ENCODE peak calls at places on chromosome 5, in five cellular contexts. One of them, this sample, is unnamed.

GRCh38 chr5:149782018-149782899 is 52.1 kb downstream of the PPARGC1B start:
- DNase-seq in stimulated activated CD4-positive, alpha-beta T cell treated with anti-CD3 and anti-CD28 coated beads, Interleukin-12 subunit alpha, Interleukin-12 subunit beta, amount 100 ng/mL, for 4 hours: no peak
- DNase-seq in mucosa of gallbladder: no peak
- DNase-seq in mesendoderm: no peak
- DNase-seq in prostate gland: no peak
- DNase-seq in this sample: no peak

GRCh38 chr5:139138790-139139189 is 59.4 kb downstream of the SIL1 start:
- DNase-seq in stimulated activated CD4-positive, alpha-beta T cell treated with anti-CD3 and anti-CD28 coated beads, Interleukin-12 subunit alpha, Interleukin-12 subunit beta, amount 100 ng/mL, for 4 hours: no peak
- DNase-seq in mucosa of gallbladder: no peak
- DNase-seq in mesendoderm: peak; percentile 56
- DNase-seq in prostate gland: peak; percentile 55
- DNase-seq in this sample: peak; percentile 17

GRCh38 chr5:89998505-89998904 is 411.1 kb downstream of the CETN3 start:
- DNase-seq in stimulated activated CD4-positive, alpha-beta T cell treated with anti-CD3 and anti-CD28 coated beads, Interleukin-12 subunit alpha, Interleukin-12 subunit beta, amount 100 ng/mL, for 4 hours: no peak
- DNase-seq in mucosa of gallbladder: no peak
- DNase-seq in mesendoderm: peak; percentile 96
- DNase-seq in prostate gland: no peak
- DNase-seq in this sample: no peak

GRCh38 chr5:163585206-163585605 is 79.8 kb downstream of the MAT2B start:
- DNase-seq in stimulated activated CD4-positive, alpha-beta T cell treated with anti-CD3 and anti-CD28 coated beads, Interleukin-12 subunit alpha, Interleukin-12 subunit beta, amount 100 ng/mL, for 4 hours: no peak
- DNase-seq in mucosa of gallbladder: no peak
- DNase-seq in mesendoderm: no peak
- DNase-seq in prostate gland: no peak
- DNase-seq in this sample: no peak

GRCh38 chr5:9888517-9888916 is 258.4 kb upstream of the TAS2R1 start:
- DNase-seq in stimulated activated CD4-positive, alpha-beta T cell treated with anti-CD3 and anti-CD28 coated beads, Interleukin-12 subunit alpha, Interleukin-12 subunit beta, amount 100 ng/mL, for 4 hours: no peak
- DNase-seq in mucosa of gallbladder: no peak
- DNase-seq in mesendoderm: no peak
- DNase-seq in prostate gland: no peak
- DNase-seq in this sample: peak; percentile 48

GRCh38 chr5:7916171-7916804 is 47.3 kb downstream of the MTRR start:
- DNase-seq in stimulated activated CD4-positive, alpha-beta T cell treated with anti-CD3 and anti-CD28 coated beads, Interleukin-12 subunit alpha, Interleukin-12 subunit beta, amount 100 ng/mL, for 4 hours: no peak
- DNase-seq in mucosa of gallbladder: no peak
- DNase-seq in mesendoderm: no peak
- DNase-seq in prostate gland: no peak
- DNase-seq in this sample: no peak

GRCh38 chr5:172564883-172565282 is 76.2 kb upstream of the NEURL1B start:
- DNase-seq in stimulated activated CD4-positive, alpha-beta T cell treated with anti-CD3 and anti-CD28 coated beads, Interleukin-12 subunit alpha, Interleukin-12 subunit beta, amount 100 ng/mL, for 4 hours: no peak
- DNase-seq in mucosa of gallbladder: no peak
- DNase-seq in mesendoderm: no peak
- DNase-seq in prostate gland: no peak
- DNase-seq in this sample: no peak

GRCh38 chr5:95446009-95446408 is 54.8 kb downstream of the FAM81B start:
- DNase-seq in stimulated activated CD4-positive, alpha-beta T cell treated with anti-CD3 and anti-CD28 coated beads, Interleukin-12 subunit alpha, Interleukin-12 subunit beta, amount 100 ng/mL, for 4 hours: no peak
- DNase-seq in mucosa of gallbladder: no peak
- DNase-seq in mesendoderm: peak; percentile 40
- DNase-seq in prostate gland: no peak
- DNase-seq in this sample: no peak

GRCh38 chr5:139746691-139747582 is 48.7 kb upstream of the PSD2 start:
- DNase-seq in stimulated activated CD4-positive, alpha-beta T cell treated with anti-CD3 and anti-CD28 coated beads, Interleukin-12 subunit alpha, Interleukin-12 subunit beta, amount 100 ng/mL, for 4 hours: peak; percentile 64
- DNase-seq in mucosa of gallbladder: no peak
- DNase-seq in mesendoderm: peak; percentile 81
- DNase-seq in prostate gland: no peak
- DNase-seq in this sample: no peak

GRCh38 chr5:115749016-115749415 is 67.4 kb downstream of the CDO1 start:
- DNase-seq in stimulated activated CD4-positive, alpha-beta T cell treated with anti-CD3 and anti-CD28 coated beads, Interleukin-12 subunit alpha, Interleukin-12 subunit beta, amount 100 ng/mL, for 4 hours: no peak
- DNase-seq in mucosa of gallbladder: no peak
- DNase-seq in mesendoderm: no peak
- DNase-seq in prostate gland: no peak
- DNase-seq in this sample: no peak

GRCh38 chr5:527646-528591 is 3.7 kb upstream of the SLC9A3 start:
- DNase-seq in stimulated activated CD4-positive, alpha-beta T cell treated with anti-CD3 and anti-CD28 coated beads, Interleukin-12 subunit alpha, Interleukin-12 subunit beta, amount 100 ng/mL, for 4 hours: no peak
- DNase-seq in mucosa of gallbladder: no peak
- DNase-seq in mesendoderm: no peak
- DNase-seq in prostate gland: no peak
- DNase-seq in this sample: no peak

GRCh38 chr5:67135381-67135780 is 61.2 kb downstream of the CD180 start:
- DNase-seq in stimulated activated CD4-positive, alpha-beta T cell treated with anti-CD3 and anti-CD28 coated beads, Interleukin-12 subunit alpha, Interleukin-12 subunit beta, amount 100 ng/mL, for 4 hours: no peak
- DNase-seq in mucosa of gallbladder: no peak
- DNase-seq in mesendoderm: no peak
- DNase-seq in prostate gland: no peak
- DNase-seq in this sample: no peak

GRCh38 chr5:101676646-101677045 is 619.4 kb downstream of the SLCO4C1 start:
- DNase-seq in stimulated activated CD4-positive, alpha-beta T cell treated with anti-CD3 and anti-CD28 coated beads, Interleukin-12 subunit alpha, Interleukin-12 subunit beta, amount 100 ng/mL, for 4 hours: no peak
- DNase-seq in mucosa of gallbladder: no peak
- DNase-seq in mesendoderm: no peak
- DNase-seq in prostate gland: no peak
- DNase-seq in this sample: no peak

GRCh38 chr5:143400541-143401252 is 2.8 kb downstream of the NR3C1 start:
- DNase-seq in stimulated activated CD4-positive, alpha-beta T cell treated with anti-CD3 and anti-CD28 coated beads, Interleukin-12 subunit alpha, Interleukin-12 subunit beta, amount 100 ng/mL, for 4 hours: no peak
- DNase-seq in mucosa of gallbladder: no peak
- DNase-seq in mesendoderm: no peak
- DNase-seq in prostate gland: no peak
- DNase-seq in this sample: no peak

GRCh38 chr5:52811067-52811749 is 23.5 kb downstream of the ITGA1 start:
- DNase-seq in stimulated activated CD4-positive, alpha-beta T cell treated with anti-CD3 and anti-CD28 coated beads, Interleukin-12 subunit alpha, Interleukin-12 subunit beta, amount 100 ng/mL, for 4 hours: no peak
- DNase-seq in mucosa of gallbladder: no peak
- DNase-seq in mesendoderm: peak; percentile 44
- DNase-seq in prostate gland: no peak
- DNase-seq in this sample: peak; percentile 23

GRCh38 chr5:43401827-43402226 is 10.4 kb downstream of the CCL28 start:
- DNase-seq in stimulated activated CD4-positive, alpha-beta T cell treated with anti-CD3 and anti-CD28 coated beads, Interleukin-12 subunit alpha, Interleukin-12 subunit beta, amount 100 ng/mL, for 4 hours: no peak
- DNase-seq in mucosa of gallbladder: no peak
- DNase-seq in mesendoderm: peak; percentile 61
- DNase-seq in prostate gland: no peak
- DNase-seq in this sample: no peak

GRCh38 chr5:172854451-172854871 is 20.4 kb downstream of the ERGIC1 start:
- DNase-seq in stimulated activated CD4-positive, alpha-beta T cell treated with anti-CD3 and anti-CD28 coated beads, Interleukin-12 subunit alpha, Interleukin-12 subunit beta, amount 100 ng/mL, for 4 hours: no peak
- DNase-seq in mucosa of gallbladder: peak; percentile 71
- DNase-seq in mesendoderm: no peak
- DNase-seq in prostate gland: peak; percentile 88
- DNase-seq in this sample: peak; percentile 62

GRCh38 chr5:115702025-115702424 is 76.2 kb upstream of the TMED7 start:
- DNase-seq in stimulated activated CD4-positive, alpha-beta T cell treated with anti-CD3 and anti-CD28 coated beads, Interleukin-12 subunit alpha, Interleukin-12 subunit beta, amount 100 ng/mL, for 4 hours: no peak
- DNase-seq in mucosa of gallbladder: no peak
- DNase-seq in mesendoderm: no peak
- DNase-seq in prostate gland: no peak
- DNase-seq in this sample: no peak

GRCh38 chr5:111513175-111513520 is 813 bp upstream of the STARD4 start:
- DNase-seq in stimulated activated CD4-positive, alpha-beta T cell treated with anti-CD3 and anti-CD28 coated beads, Interleukin-12 subunit alpha, Interleukin-12 subunit beta, amount 100 ng/mL, for 4 hours: no peak
- DNase-seq in mucosa of gallbladder: no peak
- DNase-seq in mesendoderm: no peak
- DNase-seq in prostate gland: no peak
- DNase-seq in this sample: no peak

GRCh38 chr5:139795074-139796001 is at the start of gene PSD2:
- DNase-seq in stimulated activated CD4-positive, alpha-beta T cell treated with anti-CD3 and anti-CD28 coated beads, Interleukin-12 subunit alpha, Interleukin-12 subunit beta, amount 100 ng/mL, for 4 hours: peak; percentile 36
- DNase-seq in mucosa of gallbladder: no peak
- DNase-seq in mesendoderm: peak; percentile 53
- DNase-seq in prostate gland: peak; percentile 35
- DNase-seq in this sample: peak; percentile 14

GRCh38 chr5:71680510-71680909 is 38.6 kb upstream of the CARTPT start:
- DNase-seq in stimulated activated CD4-positive, alpha-beta T cell treated with anti-CD3 and anti-CD28 coated beads, Interleukin-12 subunit alpha, Interleukin-12 subunit beta, amount 100 ng/mL, for 4 hours: no peak
- DNase-seq in mucosa of gallbladder: no peak
- DNase-seq in mesendoderm: no peak
- DNase-seq in prostate gland: no peak
- DNase-seq in this sample: no peak

GRCh38 chr5:148394587-148395019 is 10.8 kb downstream of the FBXO38 start:
- DNase-seq in stimulated activated CD4-positive, alpha-beta T cell treated with anti-CD3 and anti-CD28 coated beads, Interleukin-12 subunit alpha, Interleukin-12 subunit beta, amount 100 ng/mL, for 4 hours: no peak
- DNase-seq in mucosa of gallbladder: no peak
- DNase-seq in mesendoderm: no peak
- DNase-seq in prostate gland: no peak
- DNase-seq in this sample: no peak

GRCh38 chr5:9820696-9821449 is 190.7 kb upstream of the TAS2R1 start:
- DNase-seq in stimulated activated CD4-positive, alpha-beta T cell treated with anti-CD3 and anti-CD28 coated beads, Interleukin-12 subunit alpha, Interleukin-12 subunit beta, amount 100 ng/mL, for 4 hours: no peak
- DNase-seq in mucosa of gallbladder: no peak
- DNase-seq in mesendoderm: no peak
- DNase-seq in prostate gland: no peak
- DNase-seq in this sample: no peak

GRCh38 chr5:163619951-163620350 is 114.5 kb downstream of the MAT2B start:
- DNase-seq in stimulated activated CD4-positive, alpha-beta T cell treated with anti-CD3 and anti-CD28 coated beads, Interleukin-12 subunit alpha, Interleukin-12 subunit beta, amount 100 ng/mL, for 4 hours: no peak
- DNase-seq in mucosa of gallbladder: no peak
- DNase-seq in mesendoderm: peak; percentile 65
- DNase-seq in prostate gland: no peak
- DNase-seq in this sample: no peak

GRCh38 chr5:163727028-163727427 is 221.6 kb downstream of the MAT2B start:
- DNase-seq in stimulated activated CD4-positive, alpha-beta T cell treated with anti-CD3 and anti-CD28 coated beads, Interleukin-12 subunit alpha, Interleukin-12 subunit beta, amount 100 ng/mL, for 4 hours: no peak
- DNase-seq in mucosa of gallbladder: no peak
- DNase-seq in mesendoderm: no peak
- DNase-seq in prostate gland: no peak
- DNase-seq in this sample: no peak

GRCh38 chr5:30099634-30100033 is 1093.9 kb upstream of the CDH6 start:
- DNase-seq in stimulated activated CD4-positive, alpha-beta T cell treated with anti-CD3 and anti-CD28 coated beads, Interleukin-12 subunit alpha, Interleukin-12 subunit beta, amount 100 ng/mL, for 4 hours: no peak
- DNase-seq in mucosa of gallbladder: no peak
- DNase-seq in mesendoderm: peak; percentile 43
- DNase-seq in prostate gland: no peak
- DNase-seq in this sample: peak; percentile 71

GRCh38 chr5:79133121-79133656 is 21.6 kb downstream of the BHMT start:
- DNase-seq in stimulated activated CD4-positive, alpha-beta T cell treated with anti-CD3 and anti-CD28 coated beads, Interleukin-12 subunit alpha, Interleukin-12 subunit beta, amount 100 ng/mL, for 4 hours: no peak
- DNase-seq in mucosa of gallbladder: no peak
- DNase-seq in mesendoderm: peak; percentile 30
- DNase-seq in prostate gland: no peak
- DNase-seq in this sample: peak; percentile 43

GRCh38 chr5:72597456-72597948 is 90.3 kb upstream of the ZNF366 start:
- DNase-seq in stimulated activated CD4-positive, alpha-beta T cell treated with anti-CD3 and anti-CD28 coated beads, Interleukin-12 subunit alpha, Interleukin-12 subunit beta, amount 100 ng/mL, for 4 hours: no peak
- DNase-seq in mucosa of gallbladder: no peak
- DNase-seq in mesendoderm: peak; percentile 97
- DNase-seq in prostate gland: no peak
- DNase-seq in this sample: peak; percentile 44

GRCh38 chr5:172487671-172488070 is 33.3 kb upstream of the SH3PXD2B start:
- DNase-seq in stimulated activated CD4-positive, alpha-beta T cell treated with anti-CD3 and anti-CD28 coated beads, Interleukin-12 subunit alpha, Interleukin-12 subunit beta, amount 100 ng/mL, for 4 hours: no peak
- DNase-seq in mucosa of gallbladder: no peak
- DNase-seq in mesendoderm: no peak
- DNase-seq in prostate gland: no peak
- DNase-seq in this sample: no peak

This sample was measured in Caki2.